ENCODE peak calls at places on chromosome 10, in eight cellular contexts. Z is heart right ventricle, Q is fibroblast of lung, U is mammary epithelial cell, Y is endothelial cell of umbilical vein, F is PC-3, T is A549, L is ovary. E is an unnamed sample.

GRCh38 chr10:100509241-100509640 is 10.4 kb downstream of the SEC31B start:
- DNase-seq in Z (no peak), Q (no peak), U (no peak), Y (no peak), F (no peak), T (no peak), L (no peak), E (no peak)

GRCh38 chr10:32971536-32972091 is 13.6 kb upstream of the ITGB1 start:
- DNase-seq in Z (no peak), Q (no peak), U (no peak), Y (no peak), F (peak; percentile 73), T (no peak), L (no peak), E (peak; percentile 92)

GRCh38 chr10:83122336-83122735 is 1017.0 kb upstream of the GHITM start:
- DNase-seq in Z (no peak), Q (no peak), U (peak; percentile 25), Y (no peak), F (no peak), T (no peak), L (no peak), E (no peak)

GRCh38 chr10:95296764-95297163 is 6.0 kb upstream of the PDLIM1 start:
- DNase-seq in Z (no peak), Q (no peak), U (no peak), Y (no peak), F (no peak), T (no peak), L (no peak), E (no peak)

GRCh38 chr10:51892965-51893658 is 193.7 kb upstream of the CSTF2T start:
- DNase-seq in Z (no peak), Q (peak; percentile 35), U (peak; percentile 32), Y (peak; percentile 18), F (peak; percentile 85), T (peak; percentile 1), L (no peak), E (peak; percentile 6)

GRCh38 chr10:124676416-124677062 is 67.6 kb downstream of the FAM53B start:
- DNase-seq in Z (no peak), Q (no peak), U (no peak), Y (no peak), F (no peak), T (no peak), L (no peak), E (no peak)

GRCh38 chr10:4835494-4835918 is 9.5 kb downstream of the AKR1E2 start:
- DNase-seq in Z (no peak), Q (no peak), U (no peak), Y (no peak), F (no peak), T (no peak), L (no peak), E (no peak)

GRCh38 chr10:99372546-99373271 is 43.6 kb downstream of the CNNM1 start:
- DNase-seq in Z (no peak), Q (peak; percentile 54), U (no peak), Y (no peak), F (no peak), T (no peak), L (no peak), E (no peak)

GRCh38 chr10:14349081-14349480 is 18.4 kb upstream of the FRMD4A start:
- DNase-seq in Z (no peak), Q (no peak), U (no peak), Y (no peak), F (no peak), T (no peak), L (no peak), E (no peak)

DNA sequence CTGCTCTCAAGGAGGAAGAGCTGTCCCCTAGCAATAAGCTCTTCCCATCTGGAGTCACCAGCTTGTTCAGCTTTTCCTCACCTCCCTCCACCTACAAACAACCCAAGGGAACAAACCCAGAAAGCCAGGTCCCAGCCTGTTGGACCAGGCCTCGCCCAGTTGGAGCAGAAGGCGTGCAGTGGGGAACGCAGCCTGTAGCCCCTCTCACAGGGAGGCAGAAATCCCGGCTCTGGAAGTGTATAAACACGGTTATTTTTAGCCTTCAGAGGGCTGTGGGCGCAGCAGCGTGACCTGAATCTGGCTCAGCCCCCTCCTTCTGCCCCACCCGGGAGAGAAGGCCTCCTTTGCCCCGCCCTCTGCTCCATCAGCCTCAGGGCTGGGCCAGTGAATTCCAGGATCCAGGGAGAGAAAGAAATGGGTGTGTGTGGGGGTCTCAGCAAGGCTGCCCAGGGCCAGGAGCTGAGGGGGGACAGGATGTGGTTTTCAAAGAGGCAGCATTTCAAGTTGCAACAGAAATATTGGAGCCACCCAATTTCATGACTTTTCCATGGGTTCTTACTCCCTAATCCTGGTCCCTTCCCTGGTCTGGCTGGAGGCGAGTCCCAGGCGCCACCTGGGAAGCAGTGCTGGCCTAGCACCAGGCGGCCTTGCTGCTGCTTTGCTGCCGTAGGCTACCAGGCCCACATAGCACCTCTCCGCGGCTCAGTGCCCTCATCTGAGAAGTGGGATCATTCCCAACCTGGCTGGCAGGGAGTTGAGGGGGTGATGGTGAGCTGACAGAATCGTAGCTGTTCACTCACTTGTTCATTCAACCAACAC is 33.5 kb downstream of the ZMIZ1 start:
- DNase-seq in Z (peak; percentile 69), Q (peak; percentile 71), U (no peak), Y (peak; percentile 35), F (peak; percentile 49), T (no peak), L (peak; percentile 84), E (no peak)
- TF ChIP-seq CTCF in Z (no peak), Q (no peak), U (peak; percentile 30), Y (no peak), F (peak; percentile 33), T (no peak), L (no peak), E (no peak)

DNA sequence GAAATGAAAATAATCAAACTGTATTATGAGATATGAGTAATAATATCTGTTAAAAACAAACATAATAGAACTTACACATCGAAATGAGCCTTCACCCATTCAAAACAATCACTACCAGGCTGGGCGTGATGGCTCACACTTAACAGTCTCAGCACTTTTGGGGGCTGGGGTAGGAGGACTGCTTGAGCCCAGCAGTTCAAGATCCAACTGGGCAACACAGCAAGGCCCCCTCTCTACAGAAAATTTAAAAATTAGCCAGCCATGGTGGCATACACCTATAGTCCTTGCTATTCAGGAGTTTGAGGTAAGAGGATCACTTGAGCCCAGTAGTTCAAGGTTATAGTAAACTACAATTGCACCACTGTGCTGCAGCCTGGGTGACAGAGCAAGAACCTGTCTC is 75.8 kb downstream of the NT5C2 start:
- DNase-seq in Z (no peak), Q (no peak), U (no peak), Y (no peak), F (no peak), T (no peak), L (no peak), E (no peak)
- H3K4me1 ChIP-seq in Z (peaks cover 64% of the 10 kb centered on the region), Q (no peaks in the 10 kb centered on the region), U (peaks cover 9% of the 10 kb centered on the region), Y (no peaks in the 10 kb centered on the region), F (no peaks in the 10 kb centered on the region), T (peaks cover 49% of the 10 kb centered on the region), L (no peaks in the 10 kb centered on the region), E (no peaks in the 10 kb centered on the region)

DNA sequence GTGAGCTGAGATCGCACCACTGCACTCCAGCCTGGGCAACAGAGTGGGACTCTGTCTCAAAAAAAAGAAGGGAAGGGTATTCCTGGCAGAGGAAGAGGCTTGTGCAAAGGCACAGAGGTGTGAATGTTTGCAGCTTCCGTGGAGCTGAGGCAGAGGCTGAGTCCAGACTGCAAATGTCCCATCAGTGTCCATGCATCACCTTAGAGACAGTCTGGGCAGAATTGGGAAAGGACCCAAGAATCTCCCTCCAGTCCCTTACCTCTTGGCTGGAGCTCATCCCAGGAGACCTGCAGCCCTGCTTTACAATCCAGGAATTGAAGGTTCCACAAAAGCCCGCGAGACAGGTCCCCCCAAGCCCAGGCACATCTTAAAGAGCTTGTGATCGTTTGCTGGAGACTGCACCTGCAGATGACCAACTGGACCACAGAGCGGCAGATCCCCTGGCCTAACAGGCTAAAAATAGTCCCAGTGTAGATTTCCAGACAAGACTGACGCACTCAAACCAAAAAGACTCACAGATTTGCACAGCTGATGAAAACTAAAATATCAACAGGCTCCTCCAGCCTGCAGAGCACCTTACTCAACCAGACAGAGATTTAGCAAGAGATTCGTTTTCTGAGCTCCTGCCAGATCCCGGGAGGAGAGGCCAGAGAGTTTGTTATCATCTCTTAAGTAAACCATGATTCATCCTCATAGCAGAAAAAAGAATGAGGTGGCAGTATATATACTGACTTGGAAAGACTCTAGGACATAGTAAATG is 22.9 kb upstream of the NANOS1 start:
- DNase-seq in Z (no peak), Q (peak; percentile 99), U (peak; percentile 96), Y (peak; percentile 42), F (peak; percentile 98), T (peak; percentile 89), L (no peak), E (no peak)
- TF ChIP-seq CTCF in Z (no peak), Q (no peak), U (no peak), Y (no peak), F (no peak), T (no peak), L (no peak), E (no peak)

GRCh38 chr10:44978570-44979280 is at the start of gene DEPP1:
- DNase-seq in Z (peak; percentile 94), Q (peak; percentile 89), U (peak; percentile 95), Y (peak; percentile 99), F (peak; percentile 98), T (peak; percentile 69), L (peak; percentile 94), E (no peak)

GRCh38 chr10:44978213-44978569 is 418 bp downstream of the DEPP1 start:
- DNase-seq in Z (no peak), Q (no peak), U (no peak), Y (no peak), F (no peak), T (no peak), L (peak; percentile 20), E (no peak)

GRCh38 chr10:44981172-44982113 is 2.8 kb upstream of the DEPP1 start:
- DNase-seq in Z (no peak), Q (peak; percentile 85), U (peak; percentile 88), Y (peak; percentile 93), F (peak; percentile 92), T (peak; percentile 63), L (peak; percentile 41), E (no peak)

GRCh38 chr10:44980309-44981171 is 1.9 kb upstream of the DEPP1 start:
- DNase-seq in Z (no peak), Q (no peak), U (peak; percentile 85), Y (peak; percentile 83), F (no peak), T (no peak), L (peak; percentile 40), E (no peak)

GRCh38 chr10:44979281-44980181 is 922 bp upstream of the DEPP1 start:
- DNase-seq in Z (no peak), Q (no peak), U (peak; percentile 56), Y (no peak), F (no peak), T (no peak), L (peak; percentile 46), E (no peak)
- H3K4me1 ChIP-seq in Z (peaks cover 98% of the 10 kb centered on the region), Q (peaks cover 42% of the 10 kb centered on the region), U (peaks cover 71% of the 10 kb centered on the region), Y (peaks cover 48% of the 10 kb centered on the region), F (peaks cover 74% of the 10 kb centered on the region), T (peaks cover 56% of the 10 kb centered on the region), L (peaks cover 40% of the 10 kb centered on the region), E (peaks cover 3% of the 10 kb centered on the region)

GRCh38 chr10:71278691-71279588 is 40.1 kb upstream of the SLC29A3 start:
- DNase-seq in Z (no peak), Q (no peak), U (no peak), Y (no peak), F (no peak), T (no peak), L (no peak), E (no peak)
- TF ChIP-seq CTCF in Z (no peak), Q (no peak), U (no peak), Y (no peak), F (no peak), T (no peak), L (no peak), E (no peak)